ENCODE peak calls at places on chromosomes 2 and 18, in eight cellular contexts. O is endothelial cell of umbilical vein, P is HL-60, R is neural progenitor cell, I is cardiac muscle cell, X is HCT116, Q is gastrocnemius medialis, E is stomach. Z is an unnamed sample.

GRCh38 chr18:7458873-7459272 is 108.2 kb upstream of the PTPRM start:
- DNase-seq in O (no peak), P (no peak), R (no peak), I (no peak), X (no peak), Q (no peak), E (no peak), Z (no peak)

GRCh38 chr2:112048887-112049286 is 6.2 kb upstream of the TMEM87B start:
- DNase-seq in O (peak), P (peak), R (peak), I (peak), X (peak), Q (no peak), E (no peak), Z (no peak)

GRCh38 chr2:231334179-231334930 is 61.2 kb upstream of the B3GNT7 start:
- DNase-seq in O (no peak), P (no peak), R (no peak), I (no peak), X (no peak), Q (no peak), E (no peak), Z (no peak)

GRCh38 chr2:182228073-182228473 is 198.8 kb downstream of the PDE1A start:
- DNase-seq in O (no peak), P (no peak), R (no peak), I (no peak), X (no peak), Q (no peak), E (no peak), Z (no peak)

GRCh38 chr2:179861027-179861776 is at the start of gene ZNF385B:
- DNase-seq in O (peak), P (no peak), R (peak), I (peak), X (no peak), Q (no peak), E (no peak), Z (peak)

GRCh38 chr18:28791101-28791500 is 614.2 kb upstream of the CDH2 start:
- DNase-seq in O (no peak), P (no peak), R (no peak), I (no peak), X (no peak), Q (no peak), E (no peak), Z (no peak)

GRCh38 chr2:39216495-39217191 is 27.1 kb downstream of the CDKL4 start:
- DNase-seq in O (no peak), P (peak), R (no peak), I (no peak), X (no peak), Q (no peak), E (peak), Z (no peak)

GRCh38 chr2:71714601-71715240 is 261.4 kb downstream of the DYSF start:
- DNase-seq in O (no peak), P (no peak), R (no peak), I (no peak), X (no peak), Q (no peak), E (no peak), Z (no peak)

GRCh38 chr18:48942554-48943261 is 8.1 kb downstream of the SMAD7 start:
- DNase-seq in O (peak), P (no peak), R (no peak), I (peak), X (peak), Q (no peak), E (peak), Z (peak)

GRCh38 chr2:63058742-63059433 is 8.3 kb downstream of the OTX1 start:
- DNase-seq in O (no peak), P (no peak), R (peak), I (no peak), X (no peak), Q (no peak), E (no peak), Z (peak)

GRCh38 chr18:78596794-78597193 is 382.8 kb upstream of the SALL3 start:
- DNase-seq in O (no peak), P (no peak), R (no peak), I (no peak), X (no peak), Q (no peak), E (no peak), Z (no peak)

GRCh38 chr2:196601430-196602306 is 37.8 kb upstream of the CCDC150 start:
- DNase-seq in O (peak), P (no peak), R (no peak), I (peak), X (peak), Q (peak), E (peak), Z (peak)

GRCh38 chr2:138023976-138024375 is 59.7 kb downstream of the HNMT start:
- DNase-seq in O (no peak), P (no peak), R (no peak), I (no peak), X (no peak), Q (no peak), E (no peak), Z (no peak)

GRCh38 chr2:199556886-199557285 is 99.1 kb upstream of the SATB2 start:
- DNase-seq in O (no peak), P (no peak), R (no peak), I (no peak), X (no peak), Q (no peak), E (no peak), Z (no peak)

GRCh38 chr18:12694032-12694431 is 8.5 kb downstream of the CEP76 start:
- DNase-seq in O (no peak), P (no peak), R (no peak), I (no peak), X (no peak), Q (no peak), E (no peak), Z (no peak)

GRCh38 chr2:191150451-191151314 is at the start of gene STAT4:
- DNase-seq in O (peak), P (peak), R (peak), I (peak), X (peak), Q (peak), E (peak), Z (no peak)

GRCh38 chr18:48589797-48590519 is 51.1 kb downstream of the CTIF start:
- DNase-seq in O (no peak), P (no peak), R (no peak), I (no peak), X (no peak), Q (peak), E (peak), Z (peak)

GRCh38 chr2:210020138-210020537 is 17.7 kb downstream of the RPE start:
- DNase-seq in O (no peak), P (no peak), R (no peak), I (no peak), X (no peak), Q (no peak), E (no peak), Z (no peak)

GRCh38 chr2:230865766-230866703 is 1.3 kb downstream of the ITM2C start:
- DNase-seq in O (no peak), P (peak), R (peak), I (peak), X (no peak), Q (no peak), E (peak), Z (no peak)

GRCh38 chr18:6624729-6625308 is 104.7 kb upstream of the ARHGAP28 start:
- DNase-seq in O (peak), P (no peak), R (no peak), I (peak), X (no peak), Q (no peak), E (no peak), Z (no peak)

GRCh38 chr2:15810451-15811150 is 129.7 kb upstream of the MYCN start:
- DNase-seq in O (no peak), P (no peak), R (no peak), I (no peak), X (no peak), Q (no peak), E (no peak), Z (no peak)

GRCh38 chr18:64208531-64208930 is 59.6 kb upstream of the LINC00305 start:
- DNase-seq in O (no peak), P (no peak), R (no peak), I (no peak), X (no peak), Q (no peak), E (no peak), Z (no peak)

GRCh38 chr2:205734436-205734835 is 52.1 kb downstream of the NRP2 start:
- DNase-seq in O (peak), P (no peak), R (peak), I (peak), X (no peak), Q (no peak), E (no peak), Z (no peak)

GRCh38 chr18:77086656-77087390 is 45.8 kb downstream of the MBP start:
- DNase-seq in O (peak), P (no peak), R (peak), I (no peak), X (no peak), Q (peak), E (no peak), Z (no peak)

GRCh38 chr2:22904126-22904684 is 480.8 kb upstream of the KLHL29 start:
- DNase-seq in O (no peak), P (no peak), R (peak), I (peak), X (no peak), Q (no peak), E (peak), Z (peak)

GRCh38 chr2:197255550-197255949 is 55.0 kb downstream of the ANKRD44 start:
- DNase-seq in O (no peak), P (peak), R (peak), I (peak), X (no peak), Q (peak), E (peak), Z (peak)

GRCh38 chr2:110948027-110948687 is 172.6 kb upstream of the BCL2L11 start:
- DNase-seq in O (no peak), P (no peak), R (no peak), I (peak), X (no peak), Q (peak), E (no peak), Z (no peak)

GRCh38 chr2:84702941-84703340 is 177.9 kb downstream of the TRABD2A start:
- DNase-seq in O (no peak), P (no peak), R (no peak), I (no peak), X (no peak), Q (no peak), E (no peak), Z (no peak)

GRCh38 chr2:212488611-212489010 is 50.0 kb downstream of the ERBB4 start:
- DNase-seq in O (no peak), P (no peak), R (no peak), I (no peak), X (no peak), Q (no peak), E (no peak), Z (no peak)

GRCh38 chr2:33372940-33373553 is 103.4 kb upstream of the RASGRP3 start:
- DNase-seq in O (peak), P (no peak), R (peak), I (peak), X (peak), Q (no peak), E (no peak), Z (no peak)

GRCh38 chr2:217456016-217456415 is 546.8 kb downstream of the TNS1 start:
- DNase-seq in O (no peak), P (no peak), R (no peak), I (no peak), X (no peak), Q (no peak), E (no peak), Z (no peak)

GRCh38 chr2:227453810-227454209 is 18.1 kb upstream of the AGFG1 start:
- DNase-seq in O (no peak), P (no peak), R (no peak), I (no peak), X (no peak), Q (no peak), E (no peak), Z (no peak)

GRCh38 chr2:120477831-120478481 is 132.0 kb downstream of the INHBB start:
- DNase-seq in O (no peak), P (no peak), R (no peak), I (no peak), X (no peak), Q (no peak), E (no peak), Z (no peak)

GRCh38 chr2:41998789-41999470 is 48.9 kb upstream of the PKDCC start:
- DNase-seq in O (no peak), P (no peak), R (no peak), I (peak), X (no peak), Q (no peak), E (no peak), Z (no peak)

GRCh38 chr2:28594369-28595108 is 98.7 kb downstream of the PLB1 start:
- DNase-seq in O (peak), P (peak), R (peak), I (peak), X (peak), Q (peak), E (peak), Z (peak)

GRCh38 chr18:55780591-55781071 is 192.6 kb upstream of the TCF4 start:
- DNase-seq in O (peak), P (no peak), R (no peak), I (peak), X (no peak), Q (no peak), E (no peak), Z (no peak)

GRCh38 chr2:156088598-156088997 is 243.9 kb downstream of the NR4A2 start:
- DNase-seq in O (no peak), P (no peak), R (no peak), I (no peak), X (no peak), Q (no peak), E (no peak), Z (no peak)

GRCh38 chr2:216327447-216327846 is 44.8 kb downstream of the MARCHF4 start:
- DNase-seq in O (no peak), P (no peak), R (no peak), I (no peak), X (no peak), Q (no peak), E (no peak), Z (no peak)

GRCh38 chr2:216328347-216328746 is 43.9 kb downstream of the MARCHF4 start:
- DNase-seq in O (peak), P (no peak), R (peak), I (peak), X (no peak), Q (no peak), E (no peak), Z (no peak)
- TF ChIP-seq CTCF in O (peak), P (no peak), R (peak), I (peak), X (peak), Q (no peak), E (no peak), Z (no peak)

DNA sequence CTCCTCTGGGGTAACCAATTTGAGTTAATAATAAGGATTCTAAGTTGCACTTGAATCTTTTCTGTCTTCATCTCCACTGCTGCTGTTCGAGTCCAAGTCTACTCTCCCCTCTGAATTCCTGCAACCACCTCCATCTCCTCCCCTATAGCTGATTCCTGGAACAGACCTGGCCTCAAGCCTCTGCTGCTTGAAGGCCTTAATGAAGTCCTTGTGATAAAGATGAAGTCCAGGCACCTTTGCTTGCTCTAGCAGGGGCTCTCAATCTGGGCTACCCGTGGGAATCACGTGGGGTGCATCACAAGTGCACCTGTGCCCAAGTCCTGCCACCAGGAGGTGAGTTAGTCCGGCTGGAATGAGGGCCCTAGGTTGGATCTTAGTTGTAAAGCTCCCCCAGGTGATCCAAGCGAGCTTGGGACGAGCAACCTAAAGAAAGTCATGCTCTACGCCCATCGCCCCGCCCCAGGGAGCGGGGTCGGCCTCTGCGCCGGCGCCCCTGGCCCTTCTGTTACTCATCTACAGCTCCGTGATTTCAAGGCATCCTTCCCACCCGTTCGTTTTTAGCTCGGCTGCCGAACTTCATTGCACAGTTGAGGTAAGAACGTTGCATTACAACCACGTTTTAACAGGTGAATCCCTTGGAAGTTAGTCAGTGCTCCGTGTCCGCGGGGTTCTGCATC is 905 bp upstream of the IAH1 start:
- DNase-seq in O (no peak), P (no peak), R (peak), I (no peak), X (no peak), Q (peak), E (peak), Z (no peak)
- H3K27ac ChIP-seq in O (no peak), P (peak), R (no peak), I (no peak), X (no peak), Q (peak), E (peak), Z (peak)

DNA sequence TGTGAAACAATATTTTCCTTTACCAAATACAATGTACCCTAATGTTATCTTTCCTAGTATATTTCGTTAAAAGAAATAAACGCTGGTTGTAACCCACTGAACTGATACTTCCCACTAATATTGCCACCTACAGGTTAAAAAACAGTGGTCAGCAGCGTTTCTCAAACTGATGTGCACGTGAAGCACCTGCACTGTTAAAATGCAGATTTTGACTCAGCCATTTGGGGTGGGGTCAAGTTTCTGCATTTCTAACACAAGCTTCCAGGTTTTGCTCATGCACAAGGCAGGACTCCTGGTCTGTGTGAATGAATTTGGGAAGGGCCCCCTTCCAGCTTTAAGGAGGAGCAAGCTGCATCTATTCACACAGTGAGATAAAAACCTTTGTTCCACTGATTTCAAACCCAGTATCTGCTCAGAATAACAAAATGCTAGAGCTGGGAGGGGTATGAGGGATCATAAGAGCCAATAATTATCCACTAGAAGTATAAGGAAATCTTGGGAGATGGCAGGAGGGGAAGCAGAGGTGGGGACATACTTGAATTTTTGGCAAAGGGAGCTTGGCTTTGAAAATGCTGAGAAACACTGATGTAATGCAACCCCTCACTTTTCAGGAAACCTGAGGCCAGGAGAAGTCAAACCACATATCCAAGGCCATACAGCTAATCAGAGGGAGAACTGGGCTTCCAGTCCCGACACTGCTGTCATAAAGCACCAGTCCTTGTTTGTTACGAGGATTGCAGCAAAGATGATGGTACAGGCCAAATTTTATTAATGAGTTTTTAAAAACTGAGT is 116.2 kb downstream of the RBMS1 start:
- DNase-seq in O (no peak), P (no peak), R (no peak), I (peak), X (no peak), Q (no peak), E (no peak), Z (no peak)
- TF ChIP-seq CTCF in O (peak), P (no peak), R (peak), I (no peak), X (peak), Q (no peak), E (no peak), Z (peak)

DNA sequence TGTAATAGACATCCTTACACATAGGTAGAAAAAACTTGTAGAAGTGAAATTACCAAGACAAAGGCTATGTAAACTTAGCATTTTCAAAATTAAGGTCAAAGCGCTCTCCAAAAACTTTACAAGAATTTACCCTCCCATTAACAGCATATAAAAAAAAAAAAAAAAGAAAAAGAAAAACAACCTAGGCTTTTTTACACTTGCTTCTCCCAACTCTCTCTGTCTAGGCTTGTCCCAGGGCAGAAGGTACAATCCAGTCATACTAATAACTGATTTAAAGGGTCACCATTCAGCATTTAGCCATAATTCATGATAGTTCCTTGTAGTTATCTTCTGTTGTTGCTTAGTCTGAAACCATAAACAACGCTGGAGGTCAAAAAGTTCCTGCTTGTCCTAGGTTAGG is 130.5 kb downstream of the BCL2 start:
- DNase-seq in O (no peak), P (no peak), R (no peak), I (no peak), X (no peak), Q (no peak), E (no peak), Z (no peak)
- H3K27ac ChIP-seq in O (no peak), P (no peak), R (no peak), I (no peak), X (no peak), Q (peak), E (no peak), Z (peak)

GRCh38 chr2:46051103-46051502 is 246.1 kb upstream of the EPAS1 start:
- DNase-seq in O (no peak), P (no peak), R (no peak), I (no peak), X (no peak), Q (no peak), E (no peak), Z (no peak)

GRCh38 chr2:46050027-46050426 is 247.2 kb upstream of the EPAS1 start:
- DNase-seq in O (no peak), P (no peak), R (no peak), I (no peak), X (no peak), Q (no peak), E (peak), Z (no peak)

GRCh38 chr2:46047280-46047679 is 249.9 kb upstream of the EPAS1 start:
- DNase-seq in O (peak), P (no peak), R (no peak), I (no peak), X (no peak), Q (no peak), E (no peak), Z (no peak)

GRCh38 chr2:46053502-46054094 is 243.6 kb upstream of the EPAS1 start:
- DNase-seq in O (no peak), P (peak), R (no peak), I (no peak), X (no peak), Q (no peak), E (no peak), Z (no peak)

DNA sequence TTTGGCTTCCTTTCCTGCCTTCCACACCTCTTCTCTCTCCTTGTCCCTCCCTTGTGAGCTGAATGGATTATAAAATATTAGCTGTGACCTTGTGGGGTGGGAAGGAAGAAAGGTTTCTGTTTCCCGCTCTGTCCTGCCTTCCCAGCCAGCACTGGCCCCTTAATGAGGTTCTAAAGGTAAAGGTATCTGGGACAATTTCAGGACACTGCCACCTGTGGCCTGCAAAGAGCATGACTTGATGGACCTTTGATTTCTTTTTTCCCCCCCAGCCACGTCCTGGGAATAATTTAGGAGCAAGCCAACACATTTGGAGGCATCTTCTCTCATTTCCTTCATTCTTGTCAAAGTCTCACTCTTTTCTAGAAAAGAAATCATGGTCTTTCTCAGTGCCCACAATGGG is 246.7 kb upstream of the EPAS1 start:
- DNase-seq in O (no peak), P (no peak), R (no peak), I (no peak), X (no peak), Q (no peak), E (no peak), Z (no peak)
- TF ChIP-seq CTCF in O (no peak), P (no peak), R (peak), I (no peak), X (peak), Q (no peak), E (no peak), Z (no peak)

GRCh38 chr2:234981197-234982095 is 29.6 kb downstream of the SH3BP4 start:
- DNase-seq in O (peak), P (no peak), R (peak), I (peak), X (peak), Q (peak), E (peak), Z (peak)
- H3K27ac ChIP-seq in O (peak), P (no peak), R (peak), I (peak), X (peak), Q (peak), E (peak), Z (peak)

Z was measured in psoas muscle.